ENCODE peak calls at places on chromosomes 5 and 9, in seven cellular contexts. B is mesendoderm, H is IMR-90, R is H9, U is H1, N is trophoblast cell, O is mesenchymal stem cell. S is an unnamed sample.
A peak's percentile ranks its signal among the peaks of the same experiment; 100 is the strongest.

GRCh38 chr5:45639038-45639437 is 57.1 kb downstream of the HCN1 start:
- DNase-seq in B (peak; percentile 11), H (no peak), R (no peak), U (no peak), N (no peak), O (peak; percentile 1), S (no peak)

GRCh38 chr5:177234761-177235315 is 68.7 kb downstream of the RAB24 start:
- DNase-seq in B (no peak), H (no peak), R (no peak), U (no peak), N (peak; percentile 38), O (peak; percentile 22), S (no peak)

GRCh38 chr9:99019523-99020331 is 76.0 kb downstream of the COL15A1 start:
- DNase-seq in B (peak; percentile 55), H (peak; percentile 99), R (no peak), U (no peak), N (peak; percentile 96), O (peak; percentile 98), S (no peak)

GRCh38 chr9:116358251-116358650 is 204.7 kb downstream of the PAPPA start:
- DNase-seq in B (no peak), H (no peak), R (no peak), U (no peak), N (peak; percentile 79), O (no peak), S (no peak)

GRCh38 chr9:121322037-121322736 is 47.9 kb downstream of the STOM start:
- DNase-seq in B (no peak), H (peak; percentile 98), R (no peak), U (no peak), N (peak; percentile 48), O (peak; percentile 97), S (no peak)

GRCh38 chr9:135887585-135888050 is 19.7 kb downstream of the CAMSAP1 start:
- DNase-seq in B (peak; percentile 66), H (no peak), R (peak; percentile 81), U (peak; percentile 69), N (no peak), O (no peak), S (no peak)

GRCh38 chr9:130256644-130257043 is 8.9 kb upstream of the HMCN2 start:
- DNase-seq in B (no peak), H (no peak), R (no peak), U (no peak), N (no peak), O (no peak), S (no peak)

GRCh38 chr5:132342291-132343180 is 27.0 kb upstream of the SLC22A5 start:
- DNase-seq in B (no peak), H (peak; percentile 9), R (no peak), U (no peak), N (no peak), O (no peak), S (no peak)

GRCh38 chr5:171701138-171701537 is 84.5 kb upstream of the SMIM23 start:
- DNase-seq in B (no peak), H (no peak), R (no peak), U (no peak), N (no peak), O (no peak), S (no peak)

GRCh38 chr5:61318374-61318773 is 13.7 kb upstream of the ZSWIM6 start:
- DNase-seq in B (no peak), H (no peak), R (no peak), U (no peak), N (no peak), O (no peak), S (no peak)

GRCh38 chr5:87137280-87137679 is 130.4 kb upstream of the RASA1 start:
- DNase-seq in B (no peak), H (no peak), R (no peak), U (no peak), N (no peak), O (no peak), S (no peak)

GRCh38 chr9:61667559-61668121 is 477.8 kb downstream of the SPATA31A7 start:
- DNase-seq in B (no peak), H (no peak), R (peak; percentile 4), U (no peak), N (no peak), O (no peak), S (no peak)

GRCh38 chr5:83927140-83927733 is 206.6 kb upstream of the HAPLN1 start:
- DNase-seq in B (peak; percentile 90), H (peak; percentile 64), R (peak; percentile 84), U (peak; percentile 98), N (peak; percentile 88), O (peak; percentile 76), S (peak; percentile 80)

GRCh38 chr9:98539954-98540353 is 168.8 kb downstream of the GABBR2 start:
- DNase-seq in B (peak; percentile 45), H (peak; percentile 70), R (no peak), U (no peak), N (peak; percentile 56), O (no peak), S (no peak)

GRCh38 chr9:112006361-112007020 is 109.9 kb downstream of the UGCG start:
- DNase-seq in B (peak; percentile 16), H (no peak), R (no peak), U (no peak), N (no peak), O (peak; percentile 23), S (no peak)

GRCh38 chr5:102959055-102959454 is 160.9 kb downstream of the GIN1 start:
- DNase-seq in B (no peak), H (peak; percentile 95), R (no peak), U (no peak), N (peak; percentile 9), O (peak; percentile 94), S (no peak)

GRCh38 chr5:82150562-82150961 is 127.6 kb downstream of the RPS23 start:
- DNase-seq in B (no peak), H (no peak), R (no peak), U (no peak), N (no peak), O (no peak), S (no peak)

GRCh38 chr9:86126998-86127972 is 27.9 kb upstream of the GOLM1 start:
- DNase-seq in B (peak; percentile 99), H (peak; percentile 74), R (peak; percentile 98), U (peak; percentile 77), N (peak; percentile 92), O (peak; percentile 88), S (peak; percentile 92)

GRCh38 chr9:104810421-104811339 is 46.8 kb downstream of the NIPSNAP3B start:
- DNase-seq in B (peak; percentile 26), H (peak; percentile 59), R (no peak), U (no peak), N (no peak), O (peak; percentile 6), S (no peak)

DNA sequence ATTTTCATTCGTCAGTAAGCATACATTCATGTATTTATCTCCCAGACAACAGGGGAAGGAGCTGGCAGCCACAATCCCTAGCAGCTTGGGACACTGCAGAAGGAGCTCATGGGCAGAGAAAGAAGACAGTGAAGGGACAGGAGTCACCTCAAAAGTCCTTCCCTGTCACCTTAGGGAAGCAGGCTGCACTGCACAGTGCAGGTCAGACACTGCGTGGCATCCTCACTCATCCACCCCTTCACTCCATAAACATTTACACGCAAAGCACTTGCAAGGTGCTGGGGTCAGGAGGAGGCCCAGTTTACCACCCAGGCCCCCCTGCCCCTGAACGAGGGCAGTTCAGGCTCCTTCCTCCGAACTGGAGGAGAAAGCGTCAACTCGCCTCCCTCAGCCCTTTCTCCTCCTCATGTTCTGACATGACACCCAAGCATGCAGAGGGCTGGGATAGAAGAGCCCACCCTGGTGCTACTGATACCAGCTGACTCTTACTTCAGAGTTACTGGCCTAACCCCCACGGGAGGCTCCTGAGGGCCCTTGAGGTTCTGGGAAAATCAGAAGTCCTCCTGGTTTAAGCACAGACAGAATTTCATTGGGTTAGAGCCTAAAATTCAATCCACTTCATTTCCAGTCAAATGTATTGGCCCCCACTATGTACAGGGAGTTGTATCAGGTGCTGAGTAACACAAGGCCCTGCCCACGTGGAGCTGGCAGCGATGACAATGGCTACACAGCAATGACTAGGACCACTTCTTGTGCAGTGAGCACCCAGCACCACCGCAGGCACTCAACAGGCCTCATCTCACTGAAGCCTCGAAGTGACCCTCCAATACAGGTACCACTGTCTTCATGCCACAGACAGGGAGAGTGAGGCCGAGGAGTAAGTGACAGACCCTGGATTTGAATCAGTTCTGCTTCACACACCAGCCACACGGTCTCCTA is 70.4 kb downstream of the RAPGEF1 start:
- DNase-seq in B (no peak), H (no peak), R (no peak), U (no peak), N (no peak), O (no peak), S (no peak)
- H3K4me1 ChIP-seq in B (peaks cover 26% of the 10 kb centered on the region), H (peaks cover 19% of the 10 kb centered on the region), R (peaks cover 4% of the 10 kb centered on the region), U (peaks cover 25% of the 10 kb centered on the region), N (peaks cover 53% of the 10 kb centered on the region), O (peaks cover 33% of the 10 kb centered on the region), S (peaks cover 13% of the 10 kb centered on the region)

DNA sequence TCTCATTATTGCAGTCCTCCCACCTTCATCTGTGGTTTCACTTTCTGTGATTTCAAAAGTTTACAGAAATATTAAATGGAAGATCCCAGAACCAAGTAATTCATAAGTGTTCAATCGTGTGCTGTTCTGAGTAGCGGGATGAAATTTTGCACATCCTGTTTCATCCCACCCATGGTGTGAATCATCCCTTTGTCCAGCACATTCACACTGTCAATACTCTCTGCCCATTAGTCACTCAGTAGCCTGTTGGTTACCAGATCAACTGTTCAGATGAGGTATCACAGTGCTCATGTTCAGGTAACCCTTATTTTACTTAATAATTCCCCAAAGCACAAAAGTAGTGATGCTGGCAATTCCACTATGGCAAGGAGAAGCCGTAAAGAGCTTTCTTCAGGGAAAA is 26.8 kb downstream of the FAM81B start:
- DNase-seq in B (no peak), H (peak; percentile 0), R (no peak), U (no peak), N (no peak), O (no peak), S (no peak)
- H2AK5ac ChIP-seq in B (no peak overlapping the region), H (no peak overlapping the region), R (no peak overlapping the region), U (no peak overlapping the region), N (no peak overlapping the region), O (no peak overlapping the region), S (no peak overlapping the region)

GRCh38 chr5:123705741-123706140 is 193.8 kb downstream of the CSNK1G3 start:
- DNase-seq in B (no peak), H (peak; percentile 66), R (no peak), U (no peak), N (peak; percentile 63), O (no peak), S (no peak)

GRCh38 chr5:123709422-123709821 is 197.4 kb downstream of the CSNK1G3 start:
- DNase-seq in B (no peak), H (no peak), R (no peak), U (no peak), N (no peak), O (no peak), S (no peak)

GRCh38 chr5:123708074-123708806 is 196.3 kb downstream of the CSNK1G3 start:
- DNase-seq in B (no peak), H (peak; percentile 90), R (no peak), U (no peak), N (no peak), O (no peak), S (no peak)
- H3K18ac ChIP-seq in B (no peak overlapping the region), H (no peak overlapping the region), R (no peak overlapping the region), U (no peak overlapping the region), N (no peak overlapping the region), O (no peak overlapping the region), S (no peak overlapping the region)

DNA sequence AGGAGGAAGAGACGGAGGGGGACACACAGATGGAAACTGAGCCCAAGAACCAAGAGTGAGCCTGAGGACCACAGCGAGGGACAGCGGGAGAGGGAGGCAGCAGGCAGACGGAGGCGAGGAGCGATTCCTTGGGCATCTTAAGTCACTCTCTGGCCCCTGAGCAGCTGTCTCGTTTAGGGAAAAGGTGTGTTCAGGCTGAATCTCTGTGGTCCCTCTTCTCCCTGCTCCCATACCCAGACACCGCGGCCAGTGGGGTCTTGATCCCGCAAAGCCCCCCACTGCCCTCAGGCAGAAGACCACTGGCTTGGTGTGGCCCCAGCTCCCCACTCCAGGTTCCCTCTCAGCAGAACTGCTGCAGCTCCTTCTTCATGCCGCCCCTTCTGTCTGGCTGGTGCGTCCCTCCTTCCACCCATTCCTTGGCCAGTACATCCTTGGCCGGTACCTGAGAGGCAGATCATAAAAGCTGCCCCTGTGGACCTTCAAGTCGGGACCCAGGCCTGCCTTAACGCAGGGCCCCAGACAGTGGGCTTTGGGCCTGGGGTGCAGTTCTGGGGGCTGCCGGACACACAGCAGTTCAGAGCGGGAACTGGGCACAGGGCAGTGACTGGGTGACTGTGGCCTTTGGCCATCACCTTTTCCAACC is 5.8 kb upstream of the RALGDS start:
- DNase-seq in B (no peak), H (no peak), R (no peak), U (no peak), N (no peak), O (no peak), S (no peak)
- H3K4me1 ChIP-seq in B (no peaks in the 10 kb centered on the region), H (peaks cover 14% of the 10 kb centered on the region), R (no peaks in the 10 kb centered on the region), U (no peaks in the 10 kb centered on the region), N (peaks cover 28% of the 10 kb centered on the region), O (peaks cover 41% of the 10 kb centered on the region), S (peaks cover 11% of the 10 kb centered on the region)